ENCODE peak calls at places on chromosomes 12 and 14, in seven cellular contexts. B is upper lobe of left lung, N is IMR-90, M is A549, L is K562, Z is thyroid gland, U is vagina. W is an unnamed sample.

GRCh38 chr12:39102474-39103209 is 197.3 kb upstream of the CPNE8 start:
- DNase-seq in B (no peak), N (no peak), M (no peak), L (no peak), Z (no peak), U (no peak), W (no peak)

GRCh38 chr14:100747021-100747586 is 20.4 kb downstream of the DLK1 start:
- DNase-seq in B (no peak), N (peak; percentile 92), M (peak; percentile 73), L (no peak), Z (peak; percentile 84), U (no peak), W (no peak)

GRCh38 chr14:67526676-67527459 is 6.2 kb upstream of the PLEKHH1 start:
- DNase-seq in B (no peak), N (peak; percentile 45), M (peak; percentile 71), L (peak; percentile 57), Z (peak; percentile 62), U (no peak), W (no peak)

GRCh38 chr12:131111446-131111845 is 157.7 kb downstream of the ADGRD1 start:
- DNase-seq in B (no peak), N (no peak), M (no peak), L (no peak), Z (no peak), U (no peak), W (no peak)

GRCh38 chr12:5096241-5096880 is 52.7 kb downstream of the KCNA5 start:
- DNase-seq in B (no peak), N (peak; percentile 92), M (no peak), L (no peak), Z (no peak), U (peak; percentile 18), W (no peak)

GRCh38 chr12:112305951-112306350 is 76.3 kb downstream of the HECTD4 start:
- DNase-seq in B (no peak), N (no peak), M (no peak), L (no peak), Z (no peak), U (no peak), W (no peak)

GRCh38 chr12:19480459-19480858 is 41.2 kb downstream of the AEBP2 start:
- DNase-seq in B (no peak), N (no peak), M (no peak), L (no peak), Z (no peak), U (no peak), W (no peak)

GRCh38 chr14:38880643-38881567 is 222.1 kb downstream of the SEC23A start:
- DNase-seq in B (no peak), N (no peak), M (no peak), L (no peak), Z (no peak), U (no peak), W (no peak)

GRCh38 chr12:82486524-82487235 is 128.4 kb downstream of the METTL25 start:
- DNase-seq in B (no peak), N (peak; percentile 28), M (no peak), L (no peak), Z (no peak), U (no peak), W (no peak)

GRCh38 chr14:105845725-105846309 is 319.4 kb downstream of the TMEM121 start:
- DNase-seq in B (peak; percentile 62), N (no peak), M (no peak), L (no peak), Z (no peak), U (no peak), W (no peak)

GRCh38 chr14:67620217-67620789 is 583 bp downstream of the ARG2 start:
- DNase-seq in B (no peak), N (peak; percentile 7), M (no peak), L (peak; percentile 18), Z (peak; percentile 63), U (no peak), W (no peak)

GRCh38 chr12:31589896-31590729 is 823 bp downstream of the DENND5B start:
- DNase-seq in B (peak; percentile 92), N (peak; percentile 58), M (peak; percentile 81), L (peak; percentile 54), Z (peak; percentile 65), U (no peak), W (peak; percentile 71)

GRCh38 chr12:88303335-88303734 is 161.2 kb downstream of the TMTC3 start:
- DNase-seq in B (no peak), N (no peak), M (no peak), L (no peak), Z (no peak), U (no peak), W (no peak)

GRCh38 chr14:56195727-56196126 is 77.5 kb downstream of the PELI2 start:
- DNase-seq in B (no peak), N (peak; percentile 58), M (no peak), L (no peak), Z (peak; percentile 14), U (no peak), W (no peak)

GRCh38 chr14:77508249-77508648 is 9.6 kb upstream of the ISM2 start:
- DNase-seq in B (no peak), N (peak; percentile 79), M (peak; percentile 43), L (no peak), Z (no peak), U (no peak), W (no peak)

GRCh38 chr14:89912667-89913211 is 41.8 kb downstream of the EFCAB11 start:
- DNase-seq in B (no peak), N (peak; percentile 97), M (peak; percentile 87), L (no peak), Z (no peak), U (no peak), W (no peak)

GRCh38 chr12:38053655-38054464 is 262.7 kb upstream of the ALG10B start:
- DNase-seq in B (peak; percentile 13), N (no peak), M (peak; percentile 85), L (peak; percentile 17), Z (peak; percentile 7), U (no peak), W (no peak)

GRCh38 chr12:80925237-80925636 is 12.5 kb downstream of the LIN7A start:
- DNase-seq in B (no peak), N (no peak), M (no peak), L (no peak), Z (no peak), U (no peak), W (no peak)

GRCh38 chr14:101216725-101217463 is 313.4 kb upstream of the RTL1 start:
- DNase-seq in B (no peak), N (no peak), M (no peak), L (no peak), Z (no peak), U (peak; percentile 69), W (peak; percentile 4)

GRCh38 chr14:27623782-27624181 is 1025.9 kb upstream of the NOVA1 start:
- DNase-seq in B (no peak), N (no peak), M (no peak), L (no peak), Z (no peak), U (no peak), W (no peak)

GRCh38 chr12:64006211-64006610 is 161.7 kb downstream of the SRGAP1 start:
- DNase-seq in B (no peak), N (peak; percentile 70), M (no peak), L (no peak), Z (no peak), U (no peak), W (no peak)

GRCh38 chr12:122306407-122306806 is 40.1 kb upstream of the VPS33A start:
- DNase-seq in B (no peak), N (no peak), M (peak; percentile 34), L (peak; percentile 44), Z (no peak), U (no peak), W (no peak)

GRCh38 chr14:47948981-47949380 is 273.6 kb upstream of the MDGA2 start:
- DNase-seq in B (no peak), N (no peak), M (no peak), L (no peak), Z (no peak), U (no peak), W (no peak)

GRCh38 chr14:91466192-91466591 is 43.9 kb downstream of the PPP4R3A start:
- DNase-seq in B (no peak), N (no peak), M (no peak), L (no peak), Z (no peak), U (no peak), W (no peak)

DNA sequence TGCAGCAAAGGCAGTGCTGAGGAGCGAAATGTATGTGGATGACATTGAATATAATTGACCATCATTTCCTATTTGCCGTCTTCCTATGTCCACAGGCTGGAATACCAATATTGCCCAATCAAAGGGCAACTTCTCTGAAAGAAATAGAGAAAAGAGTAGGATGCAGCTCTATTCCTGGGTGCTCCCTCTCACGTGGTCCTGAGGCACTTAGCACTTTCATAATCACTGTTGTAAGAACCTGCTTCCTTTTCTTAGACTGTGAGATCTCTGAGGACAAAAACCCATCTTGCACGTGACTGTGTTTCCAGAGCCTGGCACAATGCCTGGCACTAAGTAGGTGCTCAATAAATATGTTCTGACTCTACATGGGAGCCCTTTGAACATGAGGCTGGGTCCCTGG is 122.7 kb upstream of the CPM start:
- DNase-seq in B (no peak), N (no peak), M (no peak), L (no peak), Z (no peak), U (no peak), W (no peak)
- H3K4me1 ChIP-seq in B (peaks cover 14% of the 10 kb centered on the region), N (peaks cover 18% of the 10 kb centered on the region), M (peaks cover 29% of the 10 kb centered on the region), L (no peaks in the 10 kb centered on the region), Z (no peaks in the 10 kb centered on the region), U (peaks cover 19% of the 10 kb centered on the region), W (no peaks in the 10 kb centered on the region)

DNA sequence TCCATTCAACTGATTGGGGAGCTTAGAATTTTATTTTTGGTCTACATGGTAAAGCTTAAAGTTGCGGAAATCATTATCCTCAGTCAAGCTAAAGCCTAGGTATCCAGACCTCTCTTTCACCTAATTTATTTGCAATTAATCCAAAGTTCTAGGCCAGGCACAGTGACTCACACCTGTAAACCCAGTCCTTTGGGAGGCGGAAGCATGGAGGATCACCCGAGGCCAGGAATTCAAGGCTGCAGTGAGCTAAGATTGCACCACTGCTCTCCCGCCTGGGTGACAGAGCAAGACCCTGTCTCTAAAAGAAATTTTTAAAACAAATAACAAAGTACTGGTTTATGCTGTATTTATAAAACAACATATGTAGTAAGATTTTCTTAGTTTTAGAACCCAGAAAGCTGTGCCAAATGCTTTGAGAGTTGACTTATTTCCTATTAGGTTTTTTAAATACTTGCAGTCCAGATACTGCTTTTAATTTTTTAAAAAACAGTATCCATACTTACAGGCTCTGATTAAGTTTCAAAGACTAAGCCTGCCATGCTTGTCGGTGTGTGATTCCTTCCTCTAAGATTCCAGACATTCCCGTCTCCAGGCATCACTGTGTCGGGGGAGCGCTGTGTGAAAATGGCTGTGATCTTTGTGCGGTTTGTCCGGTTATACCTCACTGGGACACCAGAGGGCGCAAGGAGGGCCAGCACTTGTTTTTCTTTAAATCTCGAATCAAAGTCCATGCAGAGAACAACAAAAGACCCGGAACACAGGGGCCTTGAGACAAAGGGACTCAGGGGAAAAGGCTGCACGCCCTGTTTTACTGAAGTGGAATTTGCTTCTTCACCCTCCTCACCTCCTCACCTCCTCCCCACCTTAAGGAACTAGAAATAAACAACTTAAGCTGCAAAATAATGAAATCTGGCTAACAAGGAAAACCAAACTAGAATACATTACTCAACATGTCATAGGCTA is 24.6 kb upstream of the TMPO start:
- DNase-seq in B (no peak), N (peak; percentile 90), M (peak; percentile 94), L (peak; percentile 67), Z (peak; percentile 79), U (peak; percentile 90), W (peak; percentile 86)
- TF ChIP-seq POLR2A in B (no peak), N (no peak), M (no peak), L (no peak), Z (no peak), U (no peak), W (no peak)

GRCh38 chr12:108634225-108634795 is 616 bp upstream of the SELPLG start:
- DNase-seq in B (no peak), N (no peak), M (peak; percentile 44), L (peak; percentile 53), Z (no peak), U (no peak), W (no peak)
- H3K4me1 ChIP-seq in B (peaks cover 73% of the 10 kb centered on the region), N (peaks cover 24% of the 10 kb centered on the region), M (peaks cover 29% of the 10 kb centered on the region), L (peaks cover 57% of the 10 kb centered on the region), Z (no peaks in the 10 kb centered on the region), U (peaks cover 36% of the 10 kb centered on the region), W (peaks cover 75% of the 10 kb centered on the region)

GRCh38 chr12:48694038-48694437 is 12.0 kb upstream of the KANSL2 start:
- DNase-seq in B (no peak), N (no peak), M (no peak), L (no peak), Z (no peak), U (no peak), W (no peak)
- TF ChIP-seq POLR2A in B (no peak), N (no peak), M (no peak), L (no peak), Z (no peak), U (no peak), W (no peak)